ENCODE peak calls at places on chromosomes 1 and 21, in four cellular contexts. One of them, this sample, is unnamed.

GRCh38 chr1:77652179-77652745 is 30.2 kb downstream of the ZZZ3 start:
- DNase-seq in IMR-90: peak; percentile 45
- DNase-seq in HFFc6: peak; percentile 7
- DNase-seq in brain microvascular endothelial cell: no peak
- DNase-seq in this sample: no peak

GRCh38 chr1:89489037-89489729 is 35.4 kb upstream of the LRRC8B start:
- DNase-seq in IMR-90: peak; percentile 2
- DNase-seq in HFFc6: no peak
- DNase-seq in brain microvascular endothelial cell: no peak
- DNase-seq in this sample: no peak

GRCh38 chr1:22317231-22317919 is 134.3 kb upstream of the ZBTB40 start:
- DNase-seq in IMR-90: no peak
- DNase-seq in HFFc6: no peak
- DNase-seq in brain microvascular endothelial cell: no peak
- DNase-seq in this sample: no peak

GRCh38 chr1:63261736-63262142 is 60.6 kb upstream of the FOXD3 start:
- DNase-seq in IMR-90: no peak
- DNase-seq in HFFc6: no peak
- DNase-seq in brain microvascular endothelial cell: no peak
- DNase-seq in this sample: no peak

GRCh38 chr1:79497193-79497773 is 490.8 kb upstream of the ADGRL4 start:
- DNase-seq in IMR-90: peak; percentile 47
- DNase-seq in HFFc6: peak; percentile 48
- DNase-seq in brain microvascular endothelial cell: peak; percentile 29
- DNase-seq in this sample: no peak

GRCh38 chr1:19347538-19348177 is 35.5 kb downstream of the SLC66A1 start:
- DNase-seq in IMR-90: no peak
- DNase-seq in HFFc6: no peak
- DNase-seq in brain microvascular endothelial cell: no peak
- DNase-seq in this sample: no peak

GRCh38 chr1:173603056-173603591 is at the start of gene SLC9C2:
- DNase-seq in IMR-90: peak; percentile 17
- DNase-seq in HFFc6: no peak
- DNase-seq in brain microvascular endothelial cell: peak; percentile 34
- DNase-seq in this sample: no peak

GRCh38 chr1:31760901-31761470 is 3.2 kb downstream of the ADGRB2 start:
- DNase-seq in IMR-90: peak; percentile 60
- DNase-seq in HFFc6: peak; percentile 73
- DNase-seq in brain microvascular endothelial cell: peak; percentile 56
- DNase-seq in this sample: peak; percentile 70

GRCh38 chr1:190759807-190760206 is 282.1 kb upstream of the BRINP3 start:
- DNase-seq in IMR-90: no peak
- DNase-seq in HFFc6: no peak
- DNase-seq in brain microvascular endothelial cell: no peak
- DNase-seq in this sample: no peak

GRCh38 chr1:115070993-115071661 is 18.2 kb downstream of the TSPAN2 start:
- DNase-seq in IMR-90: no peak
- DNase-seq in HFFc6: no peak
- DNase-seq in brain microvascular endothelial cell: no peak
- DNase-seq in this sample: no peak

GRCh38 chr1:115705085-115706008 is 63.2 kb downstream of the CASQ2 start:
- DNase-seq in IMR-90: no peak
- DNase-seq in HFFc6: no peak
- DNase-seq in brain microvascular endothelial cell: no peak
- DNase-seq in this sample: no peak

GRCh38 chr1:46735708-46736324 is 16.9 kb upstream of the EFCAB14 start:
- DNase-seq in IMR-90: peak; percentile 60
- DNase-seq in HFFc6: peak; percentile 50
- DNase-seq in brain microvascular endothelial cell: peak; percentile 40
- DNase-seq in this sample: no peak

GRCh38 chr1:10211805-10212405 is 1.5 kb downstream of the KIF1B start:
- DNase-seq in IMR-90: no peak
- DNase-seq in HFFc6: peak; percentile 52
- DNase-seq in brain microvascular endothelial cell: peak; percentile 54
- DNase-seq in this sample: no peak

GRCh38 chr1:93613895-93614294 is 67.7 kb downstream of the BCAR3 start:
- DNase-seq in IMR-90: peak; percentile 65
- DNase-seq in HFFc6: no peak
- DNase-seq in brain microvascular endothelial cell: peak; percentile 22
- DNase-seq in this sample: no peak

GRCh38 chr1:216632980-216633379 is 90.2 kb downstream of the ESRRG start:
- DNase-seq in IMR-90: no peak
- DNase-seq in HFFc6: no peak
- DNase-seq in brain microvascular endothelial cell: no peak
- DNase-seq in this sample: no peak

GRCh38 chr1:212700597-212700891 is 904 bp upstream of the BATF3 start:
- DNase-seq in IMR-90: no peak
- DNase-seq in HFFc6: no peak
- DNase-seq in brain microvascular endothelial cell: no peak
- DNase-seq in this sample: no peak

GRCh38 chr21:31714741-31715365 is 17.1 kb downstream of the SCAF4 start:
- DNase-seq in IMR-90: no peak
- DNase-seq in HFFc6: no peak
- DNase-seq in brain microvascular endothelial cell: no peak
- DNase-seq in this sample: no peak

GRCh38 chr1:62196091-62196690 is 1.5 kb downstream of the L1TD1 start:
- DNase-seq in IMR-90: no peak
- DNase-seq in HFFc6: no peak
- DNase-seq in brain microvascular endothelial cell: no peak
- DNase-seq in this sample: no peak

GRCh38 chr1:48920741-48921330 is 144.1 kb upstream of the BEND5 start:
- DNase-seq in IMR-90: no peak
- DNase-seq in HFFc6: no peak
- DNase-seq in brain microvascular endothelial cell: no peak
- DNase-seq in this sample: no peak

GRCh38 chr1:37673920-37674319 is 18.4 kb upstream of the CDCA8 start:
- DNase-seq in IMR-90: no peak
- DNase-seq in HFFc6: no peak
- DNase-seq in brain microvascular endothelial cell: no peak
- DNase-seq in this sample: no peak

GRCh38 chr1:221794079-221794670 is 52.3 kb upstream of the DUSP10 start:
- DNase-seq in IMR-90: peak; percentile 77
- DNase-seq in HFFc6: no peak
- DNase-seq in brain microvascular endothelial cell: no peak
- DNase-seq in this sample: no peak

GRCh38 chr1:226360106-226360746 is 47.7 kb downstream of the PARP1 start:
- DNase-seq in IMR-90: no peak
- DNase-seq in HFFc6: no peak
- DNase-seq in brain microvascular endothelial cell: no peak
- DNase-seq in this sample: no peak

GRCh38 chr1:29256979-29257804 is 20.9 kb downstream of the PTPRU start:
- DNase-seq in IMR-90: no peak
- DNase-seq in HFFc6: no peak
- DNase-seq in brain microvascular endothelial cell: peak; percentile 53
- DNase-seq in this sample: no peak

GRCh38 chr1:29114654-29115053 is 9.0 kb downstream of the TMEM200B start:
- DNase-seq in IMR-90: no peak
- DNase-seq in HFFc6: no peak
- DNase-seq in brain microvascular endothelial cell: no peak
- DNase-seq in this sample: no peak

GRCh38 chr1:5444365-5444890 is 547.8 kb downstream of the NPHP4 start:
- DNase-seq in IMR-90: no peak
- DNase-seq in HFFc6: no peak
- DNase-seq in brain microvascular endothelial cell: no peak
- DNase-seq in this sample: no peak

GRCh38 chr1:160205242-160205973 is at the start of gene PEA15:
- DNase-seq in IMR-90: peak; percentile 35
- DNase-seq in HFFc6: peak; percentile 33
- DNase-seq in brain microvascular endothelial cell: peak; percentile 35
- DNase-seq in this sample: peak; percentile 69

GRCh38 chr21:44521928-44522752 is 17.9 kb downstream of the KRTAP10-1 start:
- DNase-seq in IMR-90: no peak
- DNase-seq in HFFc6: no peak
- DNase-seq in brain microvascular endothelial cell: no peak
- DNase-seq in this sample: peak; percentile 9

GRCh38 chr1:52037402-52037814 is 3.8 kb upstream of the KTI12 start:
- DNase-seq in IMR-90: peak; percentile 77
- DNase-seq in HFFc6: no peak
- DNase-seq in brain microvascular endothelial cell: no peak
- DNase-seq in this sample: no peak

GRCh38 chr21:27831821-27832569 is 865.1 kb upstream of the ADAMTS5 start:
- DNase-seq in IMR-90: peak; percentile 57
- DNase-seq in HFFc6: no peak
- DNase-seq in brain microvascular endothelial cell: no peak
- DNase-seq in this sample: no peak

GRCh38 chr1:31153423-31153822 is 86.3 kb downstream of the NKAIN1 start:
- DNase-seq in IMR-90: no peak
- DNase-seq in HFFc6: no peak
- DNase-seq in brain microvascular endothelial cell: no peak
- DNase-seq in this sample: no peak

GRCh38 chr1:232884262-232884661 is 66.1 kb upstream of the NTPCR start:
- DNase-seq in IMR-90: peak; percentile 43
- DNase-seq in HFFc6: no peak
- DNase-seq in brain microvascular endothelial cell: peak; percentile 16
- DNase-seq in this sample: no peak

GRCh38 chr1:94106716-94107115 is 14.2 kb downstream of the ABCA4 start:
- DNase-seq in IMR-90: peak; percentile 36
- DNase-seq in HFFc6: no peak
- DNase-seq in brain microvascular endothelial cell: no peak
- DNase-seq in this sample: no peak

GRCh38 chr21:29256125-29256895 is 42.4 kb upstream of the BACH1 start:
- DNase-seq in IMR-90: no peak
- DNase-seq in HFFc6: no peak
- DNase-seq in brain microvascular endothelial cell: no peak
- DNase-seq in this sample: no peak

DNA sequence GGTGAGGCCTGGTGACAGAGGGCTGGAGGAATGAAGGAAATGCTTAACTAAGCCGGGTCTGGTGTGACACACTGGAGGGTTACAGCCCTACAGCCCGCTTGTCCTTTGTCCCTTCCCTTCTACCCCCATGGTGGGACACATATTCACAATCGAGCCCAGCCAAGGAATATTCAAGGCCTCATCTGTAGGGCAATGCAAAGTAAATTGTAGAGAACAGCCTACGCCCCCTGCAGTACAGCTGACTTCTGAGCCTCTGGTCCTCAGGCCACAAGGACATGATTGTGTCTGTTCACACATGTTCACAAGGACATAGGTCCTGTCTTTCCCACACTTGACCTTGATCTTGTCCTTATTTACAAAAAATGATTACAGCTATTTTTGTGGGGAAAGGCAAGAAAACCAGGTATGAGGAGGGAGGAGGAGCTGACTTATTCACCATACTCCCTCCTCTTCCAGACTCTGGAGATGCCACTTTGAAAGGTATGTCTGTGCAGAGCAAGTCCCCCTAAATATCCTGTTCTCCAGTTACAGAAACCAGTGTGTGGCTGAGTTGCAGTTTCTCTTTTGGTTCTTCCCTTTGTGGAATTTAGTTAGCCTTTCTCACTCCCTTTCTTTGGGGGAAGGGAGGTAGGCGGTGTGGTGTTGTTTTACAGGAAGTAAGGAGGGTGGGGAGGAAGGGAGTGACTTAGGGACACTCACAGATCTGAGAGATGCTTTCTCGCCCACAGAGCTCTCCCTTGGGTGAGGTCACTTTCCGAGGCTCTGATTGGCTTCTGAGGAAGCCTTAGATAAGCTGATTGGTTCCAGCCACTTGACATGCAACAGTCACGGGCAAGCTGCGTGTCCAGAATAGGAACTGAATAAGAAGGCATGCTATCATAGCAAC is 14.6 kb downstream of the POLR3GL start:
- DNase-seq in IMR-90: peak; percentile 100
- DNase-seq in HFFc6: peak; percentile 100
- DNase-seq in brain microvascular endothelial cell: peak; percentile 100
- DNase-seq in this sample: peak; percentile 55
- TF ChIP-seq CTCF in IMR-90: no peak
- TF ChIP-seq CTCF in HFFc6: peak; percentile 67
- TF ChIP-seq CTCF in brain microvascular endothelial cell: peak; percentile 64
- TF ChIP-seq CTCF in this sample: no peak

GRCh38 chr1:230642263-230642959 is at the start of gene COG2:
- DNase-seq in IMR-90: peak; percentile 90
- DNase-seq in HFFc6: peak; percentile 87
- DNase-seq in brain microvascular endothelial cell: peak; percentile 91
- DNase-seq in this sample: peak; percentile 100

GRCh38 chr1:230643887-230644286 is 1.6 kb downstream of the COG2 start:
- DNase-seq in IMR-90: peak; percentile 51
- DNase-seq in HFFc6: peak; percentile 43
- DNase-seq in brain microvascular endothelial cell: peak; percentile 57
- DNase-seq in this sample: no peak

GRCh38 chr1:230639714-230640209 is 2.5 kb upstream of the COG2 start:
- DNase-seq in IMR-90: no peak
- DNase-seq in HFFc6: no peak
- DNase-seq in brain microvascular endothelial cell: no peak
- DNase-seq in this sample: no peak

GRCh38 chr1:230641346-230641745 is 935 bp upstream of the COG2 start:
- DNase-seq in IMR-90: peak; percentile 9
- DNase-seq in HFFc6: peak; percentile 38
- DNase-seq in brain microvascular endothelial cell: peak; percentile 30
- DNase-seq in this sample: no peak

GRCh38 chr1:230641900-230642262 is 400 bp upstream of the COG2 start:
- DNase-seq in IMR-90: no peak
- DNase-seq in HFFc6: no peak
- DNase-seq in brain microvascular endothelial cell: no peak
- DNase-seq in this sample: no peak
- TF ChIP-seq CTCF in IMR-90: no peak
- TF ChIP-seq CTCF in HFFc6: no peak
- TF ChIP-seq CTCF in brain microvascular endothelial cell: no peak
- TF ChIP-seq CTCF in this sample: no peak

GRCh38 chr1:228494391-228494790 is 7.2 kb downstream of the RNF187 start:
- DNase-seq in IMR-90: no peak
- DNase-seq in HFFc6: no peak
- DNase-seq in brain microvascular endothelial cell: no peak
- DNase-seq in this sample: no peak
- TF ChIP-seq CTCF in IMR-90: no peak
- TF ChIP-seq CTCF in HFFc6: no peak
- TF ChIP-seq CTCF in brain microvascular endothelial cell: no peak
- TF ChIP-seq CTCF in this sample: no peak

DNA sequence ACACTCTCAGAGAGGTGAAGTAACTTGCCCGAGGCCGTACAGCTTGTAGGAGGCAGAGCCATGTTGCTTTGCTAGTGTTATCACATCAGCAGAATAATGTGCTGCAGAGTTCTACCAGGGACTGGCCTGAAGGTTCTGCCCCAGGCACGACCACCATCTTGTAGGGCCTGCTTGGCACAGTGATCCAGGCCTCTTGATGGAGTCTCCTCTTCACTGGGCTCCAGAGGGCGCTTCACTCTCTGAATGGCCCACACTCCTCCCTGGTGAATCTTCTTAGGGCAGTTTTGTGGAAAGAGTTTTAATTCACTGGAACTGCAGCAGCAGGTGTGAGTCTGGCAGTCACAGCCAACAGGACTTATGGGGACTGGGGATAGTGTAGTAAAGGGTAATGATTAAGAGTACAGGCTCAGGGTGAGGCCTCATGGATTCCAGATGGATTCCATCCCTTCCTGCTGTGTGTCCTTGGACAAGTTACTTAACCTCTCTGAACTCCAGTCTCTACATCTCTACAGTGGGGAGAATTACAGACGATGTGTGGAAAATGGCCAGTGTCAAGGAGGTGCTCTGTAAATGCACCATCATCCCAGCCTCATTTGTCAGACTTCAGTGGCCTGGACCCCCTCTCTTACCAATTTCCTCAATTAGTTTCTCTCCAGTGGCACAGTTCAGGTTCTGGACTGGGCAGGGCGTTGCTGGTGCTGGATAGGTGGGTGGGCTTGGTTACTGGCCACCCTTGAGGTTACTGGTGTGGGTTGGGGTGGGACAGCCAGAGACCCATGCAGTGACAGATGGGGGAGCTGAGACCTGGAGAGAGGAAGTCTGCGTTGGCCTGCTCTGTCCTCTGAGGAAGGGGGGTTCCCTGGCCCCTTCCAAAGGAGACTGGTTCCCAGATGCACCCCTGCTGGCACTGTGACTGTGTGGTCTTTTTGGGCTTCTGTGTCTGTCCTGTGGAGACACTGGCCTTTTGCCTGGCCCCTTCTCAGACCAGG is 45.9 kb upstream of the CSF3R start:
- DNase-seq in IMR-90: no peak
- DNase-seq in HFFc6: no peak
- DNase-seq in brain microvascular endothelial cell: no peak
- DNase-seq in this sample: no peak
- TF ChIP-seq CTCF in IMR-90: no peak
- TF ChIP-seq CTCF in HFFc6: peak; percentile 40
- TF ChIP-seq CTCF in brain microvascular endothelial cell: peak; percentile 26
- TF ChIP-seq CTCF in this sample: no peak

This sample was measured in activated B cell treated with CpG ODN at 0.5 μM for 24 hours.